ENCODE peak calls at places on chromosomes 13 and 19, in ten cellular contexts. V is heart left ventricle; Z is NCI-H1105; P is activated T-cell treated with anti-CD3 and anti-CD28 coated beads, Interleukin-2, amount 50 U/mL, for 24 hours; Q is endothelial cell; D is effector CD4-positive, alpha-beta T cell; R is RPMI7951; U is ELF-1; H is EL; Y is nucleus accumbens. X is an unnamed sample.

GRCh38 chr19:3503036-3503572 is 2.6 kb upstream of the DOHH start:
- DNase-seq in V (no peak), Z (no peak), P (no peak), Q (no peak), D (no peak), R (no peak), U (no peak), H (no peak), Y (no peak), X (no peak)

GRCh38 chr13:112684444-112684843 is 5.4 kb upstream of the ATP11A start:
- DNase-seq in V (no peak), Z (no peak), P (no peak), Q (no peak), D (no peak), R (no peak), U (no peak), H (no peak), Y (no peak), X (no peak)

GRCh38 chr19:30564551-30565011 is 192.4 kb downstream of the ZNF536 start:
- DNase-seq in V (no peak), Z (no peak), P (no peak), Q (no peak), D (no peak), R (no peak), U (no peak), H (no peak), Y (peak; percentile 49), X (no peak)

GRCh38 chr19:1750343-1751021 is 2.8 kb upstream of the ONECUT3 start:
- DNase-seq in V (no peak), Z (no peak), P (no peak), Q (no peak), D (no peak), R (no peak), U (no peak), H (no peak), Y (no peak), X (no peak)

GRCh38 chr13:112054616-112055015 is 12.3 kb upstream of the SOX1 start:
- DNase-seq in V (no peak), Z (no peak), P (no peak), Q (no peak), D (no peak), R (no peak), U (no peak), H (no peak), Y (no peak), X (no peak)

GRCh38 chr19:19530423-19530804 is 1.7 kb downstream of the YJEFN3 start:
- DNase-seq in V (no peak), Z (no peak), P (no peak), Q (no peak), D (no peak), R (no peak), U (no peak), H (peak; percentile 44), Y (no peak), X (no peak)

GRCh38 chr19:45507864-45508680 is 793 bp downstream of the VASP start:
- DNase-seq in V (peak; percentile 73), Z (peak; percentile 77), P (peak; percentile 62), Q (peak; percentile 70), D (peak; percentile 37), R (peak; percentile 31), U (peak; percentile 59), H (peak; percentile 31), Y (no peak), X (no peak)

GRCh38 chr19:14479985-14480694 is 5.0 kb upstream of the PTGER1 start:
- DNase-seq in V (no peak), Z (no peak), P (peak; percentile 86), Q (peak; percentile 88), D (peak; percentile 58), R (no peak), U (peak; percentile 94), H (peak; percentile 23), Y (no peak), X (peak; percentile 66)

GRCh38 chr19:55451522-55452380 is 8.7 kb upstream of the SHISA7 start:
- DNase-seq in V (no peak), Z (peak; percentile 42), P (no peak), Q (no peak), D (no peak), R (no peak), U (no peak), H (no peak), Y (peak; percentile 71), X (no peak)

GRCh38 chr19:35330475-35330874 is 1.5 kb downstream of the CD22 start:
- DNase-seq in V (no peak), Z (no peak), P (no peak), Q (no peak), D (no peak), R (no peak), U (no peak), H (no peak), Y (no peak), X (no peak)

GRCh38 chr13:40477623-40478608 is 188.5 kb downstream of the FOXO1 start:
- DNase-seq in V (peak; percentile 41), Z (no peak), P (no peak), Q (peak; percentile 63), D (no peak), R (no peak), U (no peak), H (no peak), Y (peak; percentile 24), X (no peak)

GRCh38 chr19:18202759-18203407 is 959 bp downstream of the RAB3A start:
- DNase-seq in V (no peak), Z (no peak), P (peak; percentile 62), Q (peak; percentile 31), D (no peak), R (no peak), U (no peak), H (peak; percentile 30), Y (peak; percentile 67), X (no peak)